ENCODE peak calls at places on chromosomes 6 and 20, in ten cellular contexts. One of them, this sample, is unnamed.

GRCh38 chr20:15320941-15321340 is 983.5 kb upstream of the FLRT3 start:
- DNase-seq in upper lobe of right lung: no peak
- DNase-seq in heart right ventricle: no peak
- DNase-seq in fibroblast of lung: no peak
- DNase-seq in CD8-positive, alpha-beta memory T cell: no peak
- DNase-seq in hepatocyte: no peak
- DNase-seq in PC-9: no peak
- DNase-seq in small intestine: no peak
- DNase-seq in cardiac muscle cell: no peak
- DNase-seq in uterus: no peak
- DNase-seq in this sample: no peak

GRCh38 chr6:85706272-85706671 is 63.6 kb upstream of the SYNCRIP start:
- DNase-seq in upper lobe of right lung: no peak
- DNase-seq in heart right ventricle: no peak
- DNase-seq in fibroblast of lung: no peak
- DNase-seq in CD8-positive, alpha-beta memory T cell: no peak
- DNase-seq in hepatocyte: no peak
- DNase-seq in PC-9: no peak
- DNase-seq in small intestine: no peak
- DNase-seq in cardiac muscle cell: no peak
- DNase-seq in uterus: no peak
- DNase-seq in this sample: no peak

GRCh38 chr6:22271044-22271443 is 25.8 kb downstream of the PRL start:
- DNase-seq in upper lobe of right lung: no peak
- DNase-seq in heart right ventricle: no peak
- DNase-seq in fibroblast of lung: peak; percentile 31
- DNase-seq in CD8-positive, alpha-beta memory T cell: no peak
- DNase-seq in hepatocyte: no peak
- DNase-seq in PC-9: no peak
- DNase-seq in small intestine: no peak
- DNase-seq in cardiac muscle cell: peak; percentile 2
- DNase-seq in uterus: no peak
- DNase-seq in this sample: no peak

GRCh38 chr6:133730881-133731280 is 158.0 kb upstream of the TCF21 start:
- DNase-seq in upper lobe of right lung: no peak
- DNase-seq in heart right ventricle: no peak
- DNase-seq in fibroblast of lung: no peak
- DNase-seq in CD8-positive, alpha-beta memory T cell: no peak
- DNase-seq in hepatocyte: no peak
- DNase-seq in PC-9: no peak
- DNase-seq in small intestine: no peak
- DNase-seq in cardiac muscle cell: peak; percentile 5
- DNase-seq in uterus: no peak
- DNase-seq in this sample: no peak

GRCh38 chr6:11535801-11536230 is 1.7 kb upstream of the TMEM170B start:
- DNase-seq in upper lobe of right lung: no peak
- DNase-seq in heart right ventricle: no peak
- DNase-seq in fibroblast of lung: peak; percentile 39
- DNase-seq in CD8-positive, alpha-beta memory T cell: no peak
- DNase-seq in hepatocyte: peak; percentile 55
- DNase-seq in PC-9: peak; percentile 58
- DNase-seq in small intestine: peak; percentile 29
- DNase-seq in cardiac muscle cell: peak; percentile 62
- DNase-seq in uterus: no peak
- DNase-seq in this sample: no peak

GRCh38 chr20:10131612-10132345 is 86.9 kb upstream of the SNAP25 start:
- DNase-seq in upper lobe of right lung: no peak
- DNase-seq in heart right ventricle: peak; percentile 63
- DNase-seq in fibroblast of lung: peak; percentile 83
- DNase-seq in CD8-positive, alpha-beta memory T cell: no peak
- DNase-seq in hepatocyte: peak; percentile 63
- DNase-seq in PC-9: no peak
- DNase-seq in small intestine: no peak
- DNase-seq in cardiac muscle cell: peak; percentile 83
- DNase-seq in uterus: peak; percentile 54
- DNase-seq in this sample: no peak

GRCh38 chr6:147117580-147117979 is 86.6 kb upstream of the STXBP5 start:
- DNase-seq in upper lobe of right lung: no peak
- DNase-seq in heart right ventricle: no peak
- DNase-seq in fibroblast of lung: peak; percentile 64
- DNase-seq in CD8-positive, alpha-beta memory T cell: no peak
- DNase-seq in hepatocyte: no peak
- DNase-seq in PC-9: no peak
- DNase-seq in small intestine: peak; percentile 75
- DNase-seq in cardiac muscle cell: peak; percentile 63
- DNase-seq in uterus: no peak
- DNase-seq in this sample: no peak

GRCh38 chr6:7640607-7641577 is 50.9 kb downstream of the SNRNP48 start:
- DNase-seq in upper lobe of right lung: no peak
- DNase-seq in heart right ventricle: no peak
- DNase-seq in fibroblast of lung: peak; percentile 41
- DNase-seq in CD8-positive, alpha-beta memory T cell: no peak
- DNase-seq in hepatocyte: peak; percentile 65
- DNase-seq in PC-9: peak; percentile 79
- DNase-seq in small intestine: peak; percentile 59
- DNase-seq in cardiac muscle cell: peak; percentile 74
- DNase-seq in uterus: no peak
- DNase-seq in this sample: no peak

GRCh38 chr6:69366831-69367230 is 430.0 kb downstream of the LMBRD1 start:
- DNase-seq in upper lobe of right lung: no peak
- DNase-seq in heart right ventricle: no peak
- DNase-seq in fibroblast of lung: no peak
- DNase-seq in CD8-positive, alpha-beta memory T cell: no peak
- DNase-seq in hepatocyte: no peak
- DNase-seq in PC-9: no peak
- DNase-seq in small intestine: no peak
- DNase-seq in cardiac muscle cell: no peak
- DNase-seq in uterus: no peak
- DNase-seq in this sample: no peak

GRCh38 chr6:39865011-39865888 is 69.0 kb downstream of the MOCS1 start:
- DNase-seq in upper lobe of right lung: peak; percentile 72
- DNase-seq in heart right ventricle: peak; percentile 76
- DNase-seq in fibroblast of lung: peak; percentile 57
- DNase-seq in CD8-positive, alpha-beta memory T cell: peak; percentile 21
- DNase-seq in hepatocyte: peak; percentile 77
- DNase-seq in PC-9: peak; percentile 9
- DNase-seq in small intestine: peak; percentile 72
- DNase-seq in cardiac muscle cell: peak; percentile 74
- DNase-seq in uterus: peak; percentile 67
- DNase-seq in this sample: peak; percentile 7

GRCh38 chr6:163711615-163712568 is 297.4 kb downstream of the QKI start:
- DNase-seq in upper lobe of right lung: peak; percentile 87
- DNase-seq in heart right ventricle: peak; percentile 83
- DNase-seq in fibroblast of lung: peak; percentile 41
- DNase-seq in CD8-positive, alpha-beta memory T cell: no peak
- DNase-seq in hepatocyte: no peak
- DNase-seq in PC-9: no peak
- DNase-seq in small intestine: no peak
- DNase-seq in cardiac muscle cell: no peak
- DNase-seq in uterus: peak; percentile 66
- DNase-seq in this sample: no peak

GRCh38 chr6:156794963-156795362 is 17.8 kb downstream of the ARID1B start:
- DNase-seq in upper lobe of right lung: no peak
- DNase-seq in heart right ventricle: no peak
- DNase-seq in fibroblast of lung: no peak
- DNase-seq in CD8-positive, alpha-beta memory T cell: no peak
- DNase-seq in hepatocyte: no peak
- DNase-seq in PC-9: no peak
- DNase-seq in small intestine: no peak
- DNase-seq in cardiac muscle cell: no peak
- DNase-seq in uterus: no peak
- DNase-seq in this sample: no peak

GRCh38 chr20:59831901-59832240 is 101.6 kb downstream of the SYCP2 start:
- DNase-seq in upper lobe of right lung: no peak
- DNase-seq in heart right ventricle: no peak
- DNase-seq in fibroblast of lung: no peak
- DNase-seq in CD8-positive, alpha-beta memory T cell: no peak
- DNase-seq in hepatocyte: peak; percentile 6
- DNase-seq in PC-9: no peak
- DNase-seq in small intestine: no peak
- DNase-seq in cardiac muscle cell: no peak
- DNase-seq in uterus: no peak
- DNase-seq in this sample: no peak

GRCh38 chr20:32763202-32763999 is 1.2 kb downstream of the DNMT3B start:
- DNase-seq in upper lobe of right lung: peak; percentile 68
- DNase-seq in heart right ventricle: no peak
- DNase-seq in fibroblast of lung: no peak
- DNase-seq in CD8-positive, alpha-beta memory T cell: no peak
- DNase-seq in hepatocyte: peak; percentile 61
- DNase-seq in PC-9: no peak
- DNase-seq in small intestine: peak; percentile 23
- DNase-seq in cardiac muscle cell: no peak
- DNase-seq in uterus: no peak
- DNase-seq in this sample: no peak

GRCh38 chr6:168128006-168128630 is 49.1 kb upstream of the FRMD1 start:
- DNase-seq in upper lobe of right lung: no peak
- DNase-seq in heart right ventricle: no peak
- DNase-seq in fibroblast of lung: no peak
- DNase-seq in CD8-positive, alpha-beta memory T cell: no peak
- DNase-seq in hepatocyte: no peak
- DNase-seq in PC-9: no peak
- DNase-seq in small intestine: no peak
- DNase-seq in cardiac muscle cell: no peak
- DNase-seq in uterus: no peak
- DNase-seq in this sample: no peak

GRCh38 chr6:85551264-85551663 is 42.4 kb downstream of the SNX14 start:
- DNase-seq in upper lobe of right lung: no peak
- DNase-seq in heart right ventricle: no peak
- DNase-seq in fibroblast of lung: no peak
- DNase-seq in CD8-positive, alpha-beta memory T cell: no peak
- DNase-seq in hepatocyte: no peak
- DNase-seq in PC-9: no peak
- DNase-seq in small intestine: no peak
- DNase-seq in cardiac muscle cell: no peak
- DNase-seq in uterus: no peak
- DNase-seq in this sample: no peak

GRCh38 chr6:49430187-49430586 is 32.9 kb downstream of the MMUT start:
- DNase-seq in upper lobe of right lung: no peak
- DNase-seq in heart right ventricle: no peak
- DNase-seq in fibroblast of lung: peak; percentile 2
- DNase-seq in CD8-positive, alpha-beta memory T cell: no peak
- DNase-seq in hepatocyte: no peak
- DNase-seq in PC-9: no peak
- DNase-seq in small intestine: no peak
- DNase-seq in cardiac muscle cell: no peak
- DNase-seq in uterus: no peak
- DNase-seq in this sample: no peak

GRCh38 chr20:25300496-25301170 is 52.7 kb downstream of the PYGB start:
- DNase-seq in upper lobe of right lung: no peak
- DNase-seq in heart right ventricle: no peak
- DNase-seq in fibroblast of lung: no peak
- DNase-seq in CD8-positive, alpha-beta memory T cell: no peak
- DNase-seq in hepatocyte: no peak
- DNase-seq in PC-9: no peak
- DNase-seq in small intestine: no peak
- DNase-seq in cardiac muscle cell: no peak
- DNase-seq in uterus: no peak
- DNase-seq in this sample: no peak

GRCh38 chr20:51357543-51357942 is 185.0 kb downstream of the NFATC2 start:
- DNase-seq in upper lobe of right lung: no peak
- DNase-seq in heart right ventricle: no peak
- DNase-seq in fibroblast of lung: no peak
- DNase-seq in CD8-positive, alpha-beta memory T cell: no peak
- DNase-seq in hepatocyte: no peak
- DNase-seq in PC-9: no peak
- DNase-seq in small intestine: no peak
- DNase-seq in cardiac muscle cell: no peak
- DNase-seq in uterus: no peak
- DNase-seq in this sample: no peak
- H3K4me1 ChIP-seq in upper lobe of right lung: no peaks in the 10 kb centered on the region
- H3K4me1 ChIP-seq in heart right ventricle: no peaks in the 10 kb centered on the region
- H3K4me1 ChIP-seq in fibroblast of lung: peaks cover 12% of the 10 kb centered on the region
- H3K4me1 ChIP-seq in CD8-positive, alpha-beta memory T cell: no peaks in the 10 kb centered on the region
- H3K4me1 ChIP-seq in hepatocyte: no peaks in the 10 kb centered on the region
- H3K4me1 ChIP-seq in PC-9: peaks cover 44% of the 10 kb centered on the region
- H3K4me1 ChIP-seq in small intestine: no peaks in the 10 kb centered on the region
- H3K4me1 ChIP-seq in cardiac muscle cell: no peaks in the 10 kb centered on the region
- H3K4me1 ChIP-seq in uterus: no peaks in the 10 kb centered on the region
- H3K4me1 ChIP-seq in this sample: no peaks in the 10 kb centered on the region

DNA sequence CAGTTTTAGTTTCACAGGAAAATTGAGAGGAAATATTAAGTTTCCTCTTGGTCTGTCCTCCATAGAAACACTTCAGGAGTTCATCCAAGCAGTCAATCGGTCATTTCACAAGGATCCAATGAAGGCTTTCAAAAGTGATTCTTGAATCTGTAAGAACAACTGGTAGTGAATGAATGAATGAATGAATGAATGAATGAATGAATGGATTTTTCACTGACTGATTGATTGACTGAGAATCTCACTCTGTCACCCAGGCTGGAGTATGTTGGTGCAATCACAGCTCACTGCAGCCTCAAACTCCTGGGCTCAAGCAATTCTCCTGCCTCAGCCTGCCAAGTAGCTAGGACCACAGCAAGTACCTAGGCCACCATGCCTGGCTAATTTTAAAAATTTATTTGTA is 39.4 kb upstream of the TAF8 start:
- DNase-seq in upper lobe of right lung: peak; percentile 6
- DNase-seq in heart right ventricle: no peak
- DNase-seq in fibroblast of lung: no peak
- DNase-seq in CD8-positive, alpha-beta memory T cell: no peak
- DNase-seq in hepatocyte: no peak
- DNase-seq in PC-9: no peak
- DNase-seq in small intestine: no peak
- DNase-seq in cardiac muscle cell: no peak
- DNase-seq in uterus: no peak
- DNase-seq in this sample: no peak
- H3K4me1 ChIP-seq in upper lobe of right lung: peaks cover 41% of the 10 kb centered on the region
- H3K4me1 ChIP-seq in heart right ventricle: peaks cover 9% of the 10 kb centered on the region
- H3K4me1 ChIP-seq in fibroblast of lung: no peaks in the 10 kb centered on the region
- H3K4me1 ChIP-seq in CD8-positive, alpha-beta memory T cell: peaks cover 69% of the 10 kb centered on the region
- H3K4me1 ChIP-seq in hepatocyte: peaks cover 7% of the 10 kb centered on the region
- H3K4me1 ChIP-seq in PC-9: no peaks in the 10 kb centered on the region
- H3K4me1 ChIP-seq in small intestine: peaks cover 4% of the 10 kb centered on the region
- H3K4me1 ChIP-seq in cardiac muscle cell: peaks cover 11% of the 10 kb centered on the region
- H3K4me1 ChIP-seq in uterus: no peaks in the 10 kb centered on the region
- H3K4me1 ChIP-seq in this sample: no peaks in the 10 kb centered on the region

GRCh38 chr20:44180814-44181213 is 6.2 kb downstream of the JPH2 start:
- DNase-seq in upper lobe of right lung: no peak
- DNase-seq in heart right ventricle: peak; percentile 83
- DNase-seq in fibroblast of lung: peak; percentile 55
- DNase-seq in CD8-positive, alpha-beta memory T cell: no peak
- DNase-seq in hepatocyte: peak; percentile 45
- DNase-seq in PC-9: no peak
- DNase-seq in small intestine: no peak
- DNase-seq in cardiac muscle cell: peak; percentile 44
- DNase-seq in uterus: peak; percentile 61
- DNase-seq in this sample: no peak
- H3K4me1 ChIP-seq in upper lobe of right lung: no peaks in the 10 kb centered on the region
- H3K4me1 ChIP-seq in heart right ventricle: peaks cover 22% of the 10 kb centered on the region
- H3K4me1 ChIP-seq in fibroblast of lung: peaks cover 8% of the 10 kb centered on the region
- H3K4me1 ChIP-seq in CD8-positive, alpha-beta memory T cell: no peaks in the 10 kb centered on the region
- H3K4me1 ChIP-seq in hepatocyte: peaks cover 18% of the 10 kb centered on the region
- H3K4me1 ChIP-seq in PC-9: peaks cover 84% of the 10 kb centered on the region
- H3K4me1 ChIP-seq in small intestine: no peaks in the 10 kb centered on the region
- H3K4me1 ChIP-seq in cardiac muscle cell: peaks cover 67% of the 10 kb centered on the region
- H3K4me1 ChIP-seq in uterus: no peaks in the 10 kb centered on the region
- H3K4me1 ChIP-seq in this sample: no peaks in the 10 kb centered on the region

DNA sequence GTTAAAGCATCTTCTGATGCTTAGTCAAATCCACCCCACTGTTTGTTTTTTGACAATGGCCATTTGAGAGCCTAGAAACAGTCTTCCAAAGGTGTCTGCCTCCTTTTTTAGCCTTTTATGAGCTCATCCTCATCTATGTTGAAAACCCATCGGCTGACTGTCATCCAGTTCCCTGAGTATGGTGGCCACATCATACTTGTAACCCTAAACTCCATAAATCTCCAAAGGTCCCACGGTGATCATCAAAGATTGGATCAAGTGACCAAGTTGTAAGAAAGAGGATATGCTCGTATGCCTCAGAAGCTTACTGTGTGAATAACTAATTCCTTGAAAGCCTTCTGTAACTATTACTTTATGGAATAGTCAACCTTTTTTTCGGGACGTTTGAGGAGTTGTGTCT is 102.6 kb downstream of the ATXN1 start:
- DNase-seq in upper lobe of right lung: no peak
- DNase-seq in heart right ventricle: no peak
- DNase-seq in fibroblast of lung: no peak
- DNase-seq in CD8-positive, alpha-beta memory T cell: no peak
- DNase-seq in hepatocyte: no peak
- DNase-seq in PC-9: no peak
- DNase-seq in small intestine: no peak
- DNase-seq in cardiac muscle cell: no peak
- DNase-seq in uterus: no peak
- DNase-seq in this sample: no peak
- H3K4me1 ChIP-seq in upper lobe of right lung: peaks cover 10% of the 10 kb centered on the region
- H3K4me1 ChIP-seq in heart right ventricle: peaks cover 7% of the 10 kb centered on the region
- H3K4me1 ChIP-seq in fibroblast of lung: no peaks in the 10 kb centered on the region
- H3K4me1 ChIP-seq in CD8-positive, alpha-beta memory T cell: peaks cover 53% of the 10 kb centered on the region
- H3K4me1 ChIP-seq in hepatocyte: peaks cover 5% of the 10 kb centered on the region
- H3K4me1 ChIP-seq in PC-9: no peaks in the 10 kb centered on the region
- H3K4me1 ChIP-seq in small intestine: no peaks in the 10 kb centered on the region
- H3K4me1 ChIP-seq in cardiac muscle cell: peaks cover 28% of the 10 kb centered on the region
- H3K4me1 ChIP-seq in uterus: peaks cover 7% of the 10 kb centered on the region
- H3K4me1 ChIP-seq in this sample: peaks cover 10% of the 10 kb centered on the region

This sample was measured in Panc1.